ENCODE peak calls at places on chromosomes 7 and 10, in seven cellular contexts. One of them, this sample, is unnamed.

GRCh38 chr7:27187702-27188665 is 3.0 kb upstream of the HOXA11 start:
- DNase-seq in HuH-7: no peak
- DNase-seq in PC-9: no peak
- DNase-seq in NCI-H1092 treated with DMSO at 0.1 percent for 48 hours: no peak
- DNase-seq in activated T-helper 2 cell treated with anti-CD3 and anti-CD28 coated beads, Interferon-gamma antibody, Interleukin-2, Interleukin-4, amounts not matched to agents 10 μg/mL and 5 μg/mL and 100 μg/mL, durations not matched to agents 14 hours and 24 hours and 36 hours: no peak
- DNase-seq in amniotic epithelial cell: no peak
- DNase-seq in activated T-helper 1 cell treated with Interleukin-2 at 50 U/mL for 16 hours: no peak
- DNase-seq in this sample: no peak

GRCh38 chr7:150927954-150928340 is 50.2 kb downstream of the KCNH2 start:
- DNase-seq in PC-9: no peak
- DNase-seq in HuH-7: no peak
- DNase-seq in activated T-helper 2 cell treated with anti-CD3 and anti-CD28 coated beads, Interferon-gamma antibody, Interleukin-2, Interleukin-4, amounts not matched to agents 10 μg/mL and 5 μg/mL and 100 μg/mL, durations not matched to agents 14 hours and 24 hours and 36 hours: no peak
- DNase-seq in activated T-helper 1 cell treated with Interleukin-2 at 50 U/mL for 16 hours: no peak
- DNase-seq in NCI-H1092 treated with DMSO at 0.1 percent for 48 hours: no peak
- DNase-seq in amniotic epithelial cell: no peak
- DNase-seq in this sample: no peak

GRCh38 chr10:116733566-116733965 is 8.8 kb downstream of the HSPA12A start:
- DNase-seq in NCI-H1092 treated with DMSO at 0.1 percent for 48 hours: no peak
- DNase-seq in activated T-helper 2 cell treated with anti-CD3 and anti-CD28 coated beads, Interferon-gamma antibody, Interleukin-2, Interleukin-4, amounts not matched to agents 10 μg/mL and 5 μg/mL and 100 μg/mL, durations not matched to agents 14 hours and 24 hours and 36 hours: no peak
- DNase-seq in PC-9: no peak
- DNase-seq in activated T-helper 1 cell treated with Interleukin-2 at 50 U/mL for 16 hours: no peak
- DNase-seq in HuH-7: no peak
- DNase-seq in amniotic epithelial cell: no peak
- DNase-seq in this sample: no peak

GRCh38 chr10:5442056-5442989 is 30.0 kb downstream of the NET1 start:
- DNase-seq in HuH-7: peak; percentile 34
- DNase-seq in PC-9: peak; percentile 44
- DNase-seq in activated T-helper 2 cell treated with anti-CD3 and anti-CD28 coated beads, Interferon-gamma antibody, Interleukin-2, Interleukin-4, amounts not matched to agents 10 μg/mL and 5 μg/mL and 100 μg/mL, durations not matched to agents 14 hours and 24 hours and 36 hours: no peak
- DNase-seq in activated T-helper 1 cell treated with Interleukin-2 at 50 U/mL for 16 hours: no peak
- DNase-seq in amniotic epithelial cell: peak; percentile 49
- DNase-seq in NCI-H1092 treated with DMSO at 0.1 percent for 48 hours: peak; percentile 36
- DNase-seq in this sample: peak; percentile 27

GRCh38 chr10:34231441-34232180 is 583.5 kb downstream of the PARD3 start:
- DNase-seq in HuH-7: peak; percentile 22
- DNase-seq in activated T-helper 1 cell treated with Interleukin-2 at 50 U/mL for 16 hours: no peak
- DNase-seq in PC-9: no peak
- DNase-seq in amniotic epithelial cell: no peak
- DNase-seq in activated T-helper 2 cell treated with anti-CD3 and anti-CD28 coated beads, Interferon-gamma antibody, Interleukin-2, Interleukin-4, amounts not matched to agents 10 μg/mL and 5 μg/mL and 100 μg/mL, durations not matched to agents 14 hours and 24 hours and 36 hours: no peak
- DNase-seq in NCI-H1092 treated with DMSO at 0.1 percent for 48 hours: no peak
- DNase-seq in this sample: no peak

GRCh38 chr7:159154243-159154642 is 9.6 kb upstream of the VIPR2 start:
- DNase-seq in amniotic epithelial cell: no peak
- DNase-seq in activated T-helper 1 cell treated with Interleukin-2 at 50 U/mL for 16 hours: no peak
- DNase-seq in PC-9: no peak
- DNase-seq in NCI-H1092 treated with DMSO at 0.1 percent for 48 hours: no peak
- DNase-seq in HuH-7: no peak
- DNase-seq in activated T-helper 2 cell treated with anti-CD3 and anti-CD28 coated beads, Interferon-gamma antibody, Interleukin-2, Interleukin-4, amounts not matched to agents 10 μg/mL and 5 μg/mL and 100 μg/mL, durations not matched to agents 14 hours and 24 hours and 36 hours: no peak
- DNase-seq in this sample: no peak

GRCh38 chr10:77741746-77742145 is 104.1 kb upstream of the KCNMA1 start:
- DNase-seq in NCI-H1092 treated with DMSO at 0.1 percent for 48 hours: no peak
- DNase-seq in HuH-7: no peak
- DNase-seq in activated T-helper 1 cell treated with Interleukin-2 at 50 U/mL for 16 hours: no peak
- DNase-seq in PC-9: no peak
- DNase-seq in amniotic epithelial cell: no peak
- DNase-seq in activated T-helper 2 cell treated with anti-CD3 and anti-CD28 coated beads, Interferon-gamma antibody, Interleukin-2, Interleukin-4, amounts not matched to agents 10 μg/mL and 5 μg/mL and 100 μg/mL, durations not matched to agents 14 hours and 24 hours and 36 hours: no peak
- DNase-seq in this sample: no peak

GRCh38 chr7:149820622-149821190 is 17.5 kb upstream of the ZNF862 start:
- DNase-seq in NCI-H1092 treated with DMSO at 0.1 percent for 48 hours: no peak
- DNase-seq in HuH-7: no peak
- DNase-seq in PC-9: no peak
- DNase-seq in activated T-helper 1 cell treated with Interleukin-2 at 50 U/mL for 16 hours: no peak
- DNase-seq in amniotic epithelial cell: no peak
- DNase-seq in activated T-helper 2 cell treated with anti-CD3 and anti-CD28 coated beads, Interferon-gamma antibody, Interleukin-2, Interleukin-4, amounts not matched to agents 10 μg/mL and 5 μg/mL and 100 μg/mL, durations not matched to agents 14 hours and 24 hours and 36 hours: no peak
- DNase-seq in this sample: no peak

GRCh38 chr10:124642076-124642710 is 102.0 kb downstream of the FAM53B start:
- DNase-seq in HuH-7: no peak
- DNase-seq in activated T-helper 1 cell treated with Interleukin-2 at 50 U/mL for 16 hours: no peak
- DNase-seq in PC-9: no peak
- DNase-seq in NCI-H1092 treated with DMSO at 0.1 percent for 48 hours: peak; percentile 69
- DNase-seq in amniotic epithelial cell: no peak
- DNase-seq in activated T-helper 2 cell treated with anti-CD3 and anti-CD28 coated beads, Interferon-gamma antibody, Interleukin-2, Interleukin-4, amounts not matched to agents 10 μg/mL and 5 μg/mL and 100 μg/mL, durations not matched to agents 14 hours and 24 hours and 36 hours: no peak
- DNase-seq in this sample: no peak

GRCh38 chr10:75358835-75359421 is 42.6 kb downstream of the ZNF503 start:
- DNase-seq in NCI-H1092 treated with DMSO at 0.1 percent for 48 hours: no peak
- DNase-seq in activated T-helper 2 cell treated with anti-CD3 and anti-CD28 coated beads, Interferon-gamma antibody, Interleukin-2, Interleukin-4, amounts not matched to agents 10 μg/mL and 5 μg/mL and 100 μg/mL, durations not matched to agents 14 hours and 24 hours and 36 hours: no peak
- DNase-seq in amniotic epithelial cell: peak; percentile 94
- DNase-seq in activated T-helper 1 cell treated with Interleukin-2 at 50 U/mL for 16 hours: no peak
- DNase-seq in PC-9: peak; percentile 99
- DNase-seq in HuH-7: peak; percentile 29
- DNase-seq in this sample: peak; percentile 84

GRCh38 chr7:27173412-27174076 is 576 bp downstream of the HOXA10 start:
- DNase-seq in activated T-helper 2 cell treated with anti-CD3 and anti-CD28 coated beads, Interferon-gamma antibody, Interleukin-2, Interleukin-4, amounts not matched to agents 10 μg/mL and 5 μg/mL and 100 μg/mL, durations not matched to agents 14 hours and 24 hours and 36 hours: no peak
- DNase-seq in activated T-helper 1 cell treated with Interleukin-2 at 50 U/mL for 16 hours: no peak
- DNase-seq in NCI-H1092 treated with DMSO at 0.1 percent for 48 hours: no peak
- DNase-seq in PC-9: no peak
- DNase-seq in amniotic epithelial cell: no peak
- DNase-seq in HuH-7: no peak
- DNase-seq in this sample: no peak

GRCh38 chr7:120838281-120838682 is 19.7 kb downstream of the TSPAN12 start:
- DNase-seq in activated T-helper 1 cell treated with Interleukin-2 at 50 U/mL for 16 hours: no peak
- DNase-seq in HuH-7: no peak
- DNase-seq in amniotic epithelial cell: no peak
- DNase-seq in activated T-helper 2 cell treated with anti-CD3 and anti-CD28 coated beads, Interferon-gamma antibody, Interleukin-2, Interleukin-4, amounts not matched to agents 10 μg/mL and 5 μg/mL and 100 μg/mL, durations not matched to agents 14 hours and 24 hours and 36 hours: no peak
- DNase-seq in NCI-H1092 treated with DMSO at 0.1 percent for 48 hours: no peak
- DNase-seq in PC-9: no peak
- DNase-seq in this sample: no peak

GRCh38 chr10:16967000-16967865 is 150.0 kb upstream of the RSU1 start:
- DNase-seq in HuH-7: no peak
- DNase-seq in PC-9: no peak
- DNase-seq in NCI-H1092 treated with DMSO at 0.1 percent for 48 hours: no peak
- DNase-seq in amniotic epithelial cell: peak; percentile 20
- DNase-seq in activated T-helper 1 cell treated with Interleukin-2 at 50 U/mL for 16 hours: no peak
- DNase-seq in activated T-helper 2 cell treated with anti-CD3 and anti-CD28 coated beads, Interferon-gamma antibody, Interleukin-2, Interleukin-4, amounts not matched to agents 10 μg/mL and 5 μg/mL and 100 μg/mL, durations not matched to agents 14 hours and 24 hours and 36 hours: no peak
- DNase-seq in this sample: no peak

GRCh38 chr7:45881759-45882464 is 6.4 kb upstream of the IGFBP1 start:
- DNase-seq in amniotic epithelial cell: peak; percentile 96
- DNase-seq in activated T-helper 2 cell treated with anti-CD3 and anti-CD28 coated beads, Interferon-gamma antibody, Interleukin-2, Interleukin-4, amounts not matched to agents 10 μg/mL and 5 μg/mL and 100 μg/mL, durations not matched to agents 14 hours and 24 hours and 36 hours: no peak
- DNase-seq in activated T-helper 1 cell treated with Interleukin-2 at 50 U/mL for 16 hours: no peak
- DNase-seq in PC-9: peak; percentile 82
- DNase-seq in NCI-H1092 treated with DMSO at 0.1 percent for 48 hours: no peak
- DNase-seq in HuH-7: peak; percentile 58
- DNase-seq in this sample: no peak

This sample was measured in RCC 7860.